ENCODE peak calls at places on chromosomes 16 and 17, in ten cellular contexts. R is ELR; L is CD8-positive, alpha-beta memory T cell; X is Peyer's patch; H is fibroblast of mammary gland; U is T follicular helper cell; J is thoracic aorta; K is iPS-NIHi11; T is T-helper 17 cell; V is naive thymus-derived CD8-positive, alpha-beta T cell. M is an unnamed sample.

GRCh38 chr16:4936991-4937781 is at the start of gene PPL:
- DNase-seq in R (no peak), L (no peak), X (no peak), H (no peak), U (no peak), J (no peak), K (peak), T (no peak), V (no peak), M (no peak)

GRCh38 chr16:84663433-84664101 is 15.3 kb downstream of the KLHL36 start:
- DNase-seq in R (no peak), L (no peak), X (peak), H (no peak), U (no peak), J (no peak), K (no peak), T (no peak), V (no peak), M (no peak)

GRCh38 chr17:57084802-57085447 is at the start of gene AKAP1:
- DNase-seq in R (peak), L (peak), X (peak), H (peak), U (peak), J (peak), K (peak), T (peak), V (peak), M (peak)

GRCh38 chr16:85935957-85936760 is 37.2 kb downstream of the IRF8 start:
- DNase-seq in R (no peak), L (peak), X (peak), H (no peak), U (peak), J (no peak), K (no peak), T (peak), V (peak), M (no peak)

GRCh38 chr17:48153711-48154642 is 46.4 kb downstream of the SNX11 start:
- DNase-seq in R (peak), L (no peak), X (no peak), H (peak), U (no peak), J (no peak), K (peak), T (no peak), V (no peak), M (peak)

GRCh38 chr16:51556694-51557327 is 405.7 kb upstream of the SALL1 start:
- DNase-seq in R (peak), L (no peak), X (no peak), H (peak), U (no peak), J (no peak), K (no peak), T (no peak), V (no peak), M (peak)

GRCh38 chr17:67469208-67469980 is 92.3 kb downstream of the PITPNC1 start:
- DNase-seq in R (no peak), L (no peak), X (peak), H (no peak), U (peak), J (no peak), K (no peak), T (no peak), V (no peak), M (peak)

GRCh38 chr17:29682054-29682453 is 59.3 kb upstream of the CORO6 start:
- DNase-seq in R (peak), L (no peak), X (no peak), H (no peak), U (no peak), J (no peak), K (no peak), T (no peak), V (no peak), M (no peak)

GRCh38 chr17:3033741-3034577 is 29.4 kb downstream of the OR1D5 start:
- DNase-seq in R (no peak), L (no peak), X (peak), H (no peak), U (no peak), J (no peak), K (no peak), T (no peak), V (no peak), M (no peak)

GRCh38 chr17:59561042-59561441 is 4.4 kb upstream of the DHX40 start:
- DNase-seq in R (peak), L (no peak), X (no peak), H (peak), U (no peak), J (no peak), K (peak), T (no peak), V (no peak), M (peak)